ENCODE peak calls at places on chromosomes 5 and 9, in six cellular contexts. D, M, O, N, B and H are unnamed samples.
A peak's percentile ranks its signal among the peaks of the same experiment; 100 is the strongest.

GRCh38 chr5:124289641-124290201 is 456.7 kb downstream of the ZNF608 start:
- DNase-seq in N (no peak), D (no peak), O (no peak), M (peak; percentile 77), B (peak; percentile 16), H (no peak)

GRCh38 chr5:72170101-72170500 is 62.8 kb downstream of the MAP1B start:
- DNase-seq in D (no peak), O (no peak), B (no peak), N (no peak), M (no peak), H (no peak)

GRCh38 chr9:121294181-121294743 is 26.3 kb downstream of the GSN start:
- DNase-seq in N (no peak), M (no peak), B (no peak), D (no peak), O (no peak), H (peak; percentile 72)

GRCh38 chr9:111399772-111400563 is 69.9 kb upstream of the OR2K2 start:
- DNase-seq in M (peak; percentile 81), N (no peak), D (no peak), B (peak; percentile 39), O (no peak), H (no peak)

GRCh38 chr9:97321251-97321650 is 13.8 kb downstream of the CCDC180 start:
- DNase-seq in B (no peak), D (no peak), O (no peak), N (no peak), M (no peak), H (no peak)

GRCh38 chr9:110752766-110753165 is 84.2 kb downstream of the MUSK start:
- DNase-seq in D (no peak), O (no peak), M (no peak), B (no peak), N (no peak), H (no peak)

GRCh38 chr5:54894957-54895815 is 90.2 kb downstream of the ESM1 start:
- DNase-seq in N (no peak), M (no peak), O (no peak), B (no peak), D (no peak), H (no peak)

GRCh38 chr9:5326893-5327548 is 12.7 kb downstream of the RLN1 start:
- DNase-seq in B (no peak), N (no peak), D (no peak), O (peak; percentile 78), M (peak; percentile 90), H (no peak)

GRCh38 chr9:115170674-115171073 is 52.7 kb upstream of the TNC start:
- DNase-seq in O (no peak), D (no peak), M (no peak), N (no peak), B (no peak), H (no peak)

GRCh38 chr9:133054966-133055365 is 6.8 kb upstream of the CEL start:
- DNase-seq in D (no peak), N (no peak), O (no peak), B (no peak), M (no peak), H (no peak)

GRCh38 chr9:70490478-70490877 is 76.0 kb upstream of the KLF9 start:
- DNase-seq in M (no peak), B (no peak), D (no peak), N (no peak), O (no peak), H (no peak)